ENCODE peak calls at places on chromosomes 13 and 19, in six cellular contexts. E, A, U, L, F and D are unnamed samples.

GRCh38 chr13:50244913-50245574 is 229.8 kb downstream of the KCNRG start:
- DNase-seq in E (peak; percentile 99), A (peak; percentile 51), U (no peak), L (peak; percentile 65), F (no peak), D (no peak)

GRCh38 chr13:43397110-43397509 is 373.7 kb downstream of the DNAJC15 start:
- DNase-seq in E (no peak), A (no peak), U (no peak), L (no peak), F (no peak), D (no peak)

GRCh38 chr13:111217661-111218060 is 102.6 kb downstream of the ARHGEF7 start:
- DNase-seq in E (no peak), A (no peak), U (no peak), L (no peak), F (no peak), D (no peak)

GRCh38 chr13:24264976-24265375 is 44.4 kb upstream of the C1QTNF9 start:
- DNase-seq in E (no peak), A (no peak), U (no peak), L (no peak), F (no peak), D (no peak)

GRCh38 chr19:46925548-46925950 is 64.8 kb downstream of the ARHGAP35 start:
- DNase-seq in E (peak; percentile 93), A (no peak), U (no peak), L (no peak), F (no peak), D (no peak)

GRCh38 chr19:28465317-28466086 is 747.4 kb downstream of the UQCRFS1 start:
- DNase-seq in E (no peak), A (no peak), U (no peak), L (no peak), F (no peak), D (no peak)

GRCh38 chr13:24878340-24878739 is 114.4 kb downstream of the RNF17 start:
- DNase-seq in E (no peak), A (no peak), U (no peak), L (no peak), F (no peak), D (no peak)

GRCh38 chr13:74062933-74063332 is 71.3 kb downstream of the KLF12 start:
- DNase-seq in E (no peak), A (no peak), U (peak; percentile 8), L (peak; percentile 52), F (no peak), D (no peak)

GRCh38 chr13:36431204-36432105 is 840 bp upstream of the CCNA1 start:
- DNase-seq in E (no peak), A (no peak), U (no peak), L (no peak), F (no peak), D (peak; percentile 11)

DNA sequence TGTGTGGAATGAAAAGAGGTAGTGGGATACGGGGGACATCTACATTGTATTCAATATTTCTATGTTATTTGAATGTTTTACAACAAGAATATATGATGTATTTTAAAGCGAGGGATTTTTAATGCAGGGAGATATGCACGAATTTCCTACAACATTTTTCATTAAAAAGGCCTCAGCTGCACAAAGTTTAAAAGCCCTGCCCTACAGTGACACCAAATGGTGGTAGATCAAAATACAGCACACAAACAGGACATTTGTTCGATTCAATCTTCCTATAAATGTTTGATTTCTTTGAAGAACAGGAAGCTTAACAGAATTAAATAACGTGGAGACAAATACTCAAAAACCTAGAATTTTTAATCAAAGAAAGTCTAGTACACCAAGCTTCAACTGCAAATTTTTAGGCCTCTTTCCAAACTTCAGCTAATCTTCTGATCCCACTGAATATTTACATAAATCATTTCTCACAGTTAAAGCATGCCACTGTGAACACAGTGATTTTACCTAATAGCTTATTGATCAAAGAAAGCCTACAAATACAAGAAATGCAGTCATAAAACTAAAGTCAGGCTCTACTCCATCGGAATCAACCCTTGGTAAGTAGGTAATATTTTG is 257.2 kb downstream of the DIAPH3 start:
- DNase-seq in E (peak; percentile 1), A (peak; percentile 2), U (no peak), L (no peak), F (no peak), D (no peak)
- TF ChIP-seq TAF1 in E (no peak), A (no peak), U (no peak), L (no peak), F (no peak), D (no peak)

GRCh38 chr13:20669162-20669561 is 34.3 kb upstream of the IL17D start:
- DNase-seq in E (no peak), A (no peak), U (no peak), L (peak; percentile 1), F (no peak), D (no peak)
- TF ChIP-seq POLR2A in E (no peak), A (no peak), U (no peak), L (no peak), F (no peak), D (no peak)

GRCh38 chr19:9474975-9475374 is 23.4 kb downstream of the ZNF560 start:
- DNase-seq in E (no peak), A (no peak), U (no peak), L (no peak), F (no peak), D (no peak)
- TF ChIP-seq TAF1 in E (no peak), A (no peak), U (no peak), L (no peak), F (no peak), D (no peak)

DNA sequence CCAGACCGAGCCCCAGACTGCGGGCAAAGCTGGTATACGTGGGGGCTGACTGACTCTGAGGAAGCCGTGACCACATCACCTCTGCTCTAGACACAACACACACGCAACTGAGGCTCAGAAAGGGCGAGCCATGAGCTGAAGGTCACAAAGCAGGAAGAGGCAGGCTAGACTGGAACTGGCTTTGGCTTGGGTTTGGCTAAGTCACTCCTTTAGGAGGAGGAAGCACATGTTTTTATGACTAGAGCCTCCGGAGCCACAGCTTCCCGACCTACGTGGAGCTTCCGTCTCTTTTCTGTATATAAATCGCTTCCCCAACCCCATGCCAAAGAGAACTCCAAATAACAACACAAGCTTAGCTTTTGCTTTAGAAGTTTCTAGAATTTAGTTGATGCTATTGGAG is 48.0 kb downstream of the RFX2 start:
- DNase-seq in E (no peak), A (no peak), U (no peak), L (no peak), F (no peak), D (no peak)
- TF ChIP-seq POLR2A in E (no peak), A (no peak), U (no peak), L (no peak), F (no peak), D (no peak)